ENCODE peak calls at places on chromosomes 7 and 10, in five cellular contexts. N, L, S, T and P are unnamed samples.

GRCh38 chr7:43522406-43523156 is 60.3 kb upstream of the STK17A start:
- DNase-seq in N (no peak), L (peak; percentile 74), S (no peak), T (no peak), P (no peak)

GRCh38 chr10:128084364-128084763 is 41.9 kb downstream of the MKI67 start:
- DNase-seq in N (no peak), L (no peak), S (no peak), T (no peak), P (no peak)

GRCh38 chr7:23662124-23662982 is 17.6 kb upstream of the FAM221A start:
- DNase-seq in N (no peak), L (no peak), S (no peak), T (peak; percentile 78), P (no peak)

GRCh38 chr7:7221602-7222038 is 39.3 kb downstream of the C1GALT1 start:
- DNase-seq in N (no peak), L (peak; percentile 81), S (no peak), T (no peak), P (no peak)

GRCh38 chr7:5797716-5798115 is 16.3 kb upstream of the RNF216 start:
- DNase-seq in N (no peak), L (no peak), S (no peak), T (no peak), P (no peak)

GRCh38 chr7:33043875-33044718 is 18.5 kb downstream of the NT5C3A start:
- DNase-seq in N (no peak), L (no peak), S (no peak), T (no peak), P (no peak)

GRCh38 chr7:133053321-133053891 is 28.5 kb downstream of the CHCHD3 start:
- DNase-seq in N (peak; percentile 19), L (peak; percentile 81), S (no peak), T (no peak), P (no peak)

GRCh38 chr7:64618785-64619456 is 47.0 kb upstream of the ZNF107 start:
- DNase-seq in N (peak; percentile 41), L (peak; percentile 17), S (no peak), T (peak; percentile 80), P (no peak)

GRCh38 chr10:105187243-105187642 is 546.2 kb downstream of the SORCS3 start:
- DNase-seq in N (no peak), L (no peak), S (no peak), T (no peak), P (no peak)

GRCh38 chr7:74452748-74453320 is 872 bp upstream of the GTF2IRD1 start:
- DNase-seq in N (no peak), L (peak; percentile 47), S (peak; percentile 10), T (no peak), P (no peak)

GRCh38 chr10:119198438-119198837 is 8.9 kb upstream of the GRK5 start:
- DNase-seq in N (peak; percentile 38), L (no peak), S (peak; percentile 34), T (peak; percentile 82), P (peak; percentile 49)

GRCh38 chr10:1374501-1374900 is 318.3 kb downstream of the WDR37 start:
- DNase-seq in N (no peak), L (no peak), S (no peak), T (no peak), P (no peak)

GRCh38 chr7:44222776-44223261 is 22.0 kb downstream of the YKT6 start:
- DNase-seq in N (no peak), L (no peak), S (no peak), T (no peak), P (no peak)

GRCh38 chr10:77501152-77501845 is 136.3 kb downstream of the KCNMA1 start:
- DNase-seq in N (no peak), L (peak; percentile 59), S (no peak), T (no peak), P (no peak)

GRCh38 chr10:86085686-86086085 is 280.9 kb downstream of the GRID1 start:
- DNase-seq in N (no peak), L (no peak), S (no peak), T (no peak), P (no peak)

GRCh38 chr10:77592946-77593636 is 44.5 kb downstream of the KCNMA1 start:
- DNase-seq in N (no peak), L (peak; percentile 93), S (no peak), T (no peak), P (no peak)

GRCh38 chr10:86651631-86652331 is 2.6 kb upstream of the OPN4 start:
- DNase-seq in N (no peak), L (no peak), S (no peak), T (no peak), P (no peak)

GRCh38 chr10:91340613-91341362 is 69.4 kb upstream of the HECTD2 start:
- DNase-seq in N (no peak), L (peak; percentile 88), S (no peak), T (no peak), P (no peak)

GRCh38 chr10:86363184-86363832 is 3.3 kb downstream of the GRID1 start:
- DNase-seq in N (no peak), L (peak; percentile 44), S (no peak), T (peak; percentile 81), P (peak; percentile 83)

GRCh38 chr7:78530351-78530750 is 731.8 kb downstream of the PHTF2 start:
- DNase-seq in N (no peak), L (peak; percentile 14), S (no peak), T (no peak), P (no peak)

GRCh38 chr10:69732147-69732825 is 69.4 kb upstream of the COL13A1 start:
- DNase-seq in N (no peak), L (no peak), S (no peak), T (no peak), P (no peak)

GRCh38 chr10:118754132-118754555 is 626 bp downstream of the CACUL1 start:
- DNase-seq in N (peak; percentile 48), L (peak; percentile 66), S (peak; percentile 17), T (peak; percentile 78), P (peak; percentile 58)

GRCh38 chr10:102557569-102557968 is 53.8 kb downstream of the SUFU start:
- DNase-seq in N (no peak), L (no peak), S (no peak), T (no peak), P (no peak)

GRCh38 chr10:102552533-102552932 is 48.8 kb downstream of the SUFU start:
- DNase-seq in N (no peak), L (no peak), S (no peak), T (no peak), P (no peak)

GRCh38 chr10:102554531-102554930 is 50.8 kb downstream of the SUFU start:
- DNase-seq in N (no peak), L (no peak), S (no peak), T (no peak), P (no peak)

GRCh38 chr10:102553771-102554170 is 50.0 kb downstream of the SUFU start:
- DNase-seq in N (no peak), L (no peak), S (no peak), T (no peak), P (no peak)

DNA sequence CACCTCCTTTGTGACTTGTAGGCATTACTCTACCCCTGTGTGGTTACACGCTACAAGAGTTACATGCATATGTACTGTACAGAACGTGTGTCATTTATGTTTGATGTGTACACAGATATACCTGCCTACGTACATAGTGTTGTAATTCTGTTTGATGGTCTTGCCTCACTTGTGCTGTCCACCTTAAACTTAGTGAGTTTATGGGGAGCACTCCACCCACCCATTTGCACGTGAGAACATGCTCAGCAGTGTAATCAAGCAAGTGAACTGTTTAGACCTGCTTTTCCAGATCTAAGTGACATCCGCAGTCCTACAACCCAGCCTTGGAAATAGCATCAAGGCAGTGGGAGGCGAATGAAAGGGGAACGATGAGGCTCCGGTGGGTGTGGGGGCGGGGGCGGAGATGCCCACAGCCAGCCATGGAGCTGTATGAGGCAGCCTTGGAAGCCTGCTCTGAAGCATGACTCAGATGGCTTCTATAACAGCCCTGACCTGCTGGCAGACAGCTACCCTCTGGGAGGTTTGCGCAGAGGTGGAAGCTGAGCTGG is 52.1 kb downstream of the SUFU start:
- DNase-seq in N (no peak), L (peak; percentile 86), S (no peak), T (no peak), P (no peak)
- TF ChIP-seq CTCF in N (no peak), L (no peak), S (no peak), T (no peak), P (no peak)

GRCh38 chr10:120634629-120635028 is 177.6 kb downstream of the PLPP4 start:
- DNase-seq in N (no peak), L (no peak), S (no peak), T (peak; percentile 83), P (no peak)
- TF ChIP-seq CTCF in N (peak; percentile 44), L (no peak), S (no peak), T (peak; percentile 62), P (no peak)

DNA sequence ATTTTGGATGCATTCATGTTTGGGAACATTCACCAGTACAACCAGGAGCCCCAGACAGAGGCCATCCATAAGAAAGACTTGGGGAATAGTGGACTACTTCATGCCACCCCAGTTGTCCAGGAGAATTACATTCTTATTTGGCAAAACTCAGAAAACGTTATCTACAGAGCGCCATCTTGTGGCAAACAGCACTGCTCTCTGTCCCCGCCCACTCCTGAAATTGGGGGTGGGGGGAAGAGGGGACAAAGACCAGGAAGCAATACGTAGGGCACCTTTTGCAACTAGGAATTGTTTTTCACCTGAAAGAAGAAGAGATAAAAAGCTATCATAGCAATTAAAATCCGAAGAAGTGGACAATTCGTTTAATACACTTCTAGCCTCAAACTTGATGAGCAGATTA is 134.6 kb upstream of the MGMT start:
- DNase-seq in N (peak; percentile 3), L (no peak), S (no peak), T (peak; percentile 90), P (no peak)
- TF ChIP-seq CTCF in N (peak; percentile 40), L (no peak), S (peak; percentile 45), T (peak; percentile 94), P (no peak)

DNA sequence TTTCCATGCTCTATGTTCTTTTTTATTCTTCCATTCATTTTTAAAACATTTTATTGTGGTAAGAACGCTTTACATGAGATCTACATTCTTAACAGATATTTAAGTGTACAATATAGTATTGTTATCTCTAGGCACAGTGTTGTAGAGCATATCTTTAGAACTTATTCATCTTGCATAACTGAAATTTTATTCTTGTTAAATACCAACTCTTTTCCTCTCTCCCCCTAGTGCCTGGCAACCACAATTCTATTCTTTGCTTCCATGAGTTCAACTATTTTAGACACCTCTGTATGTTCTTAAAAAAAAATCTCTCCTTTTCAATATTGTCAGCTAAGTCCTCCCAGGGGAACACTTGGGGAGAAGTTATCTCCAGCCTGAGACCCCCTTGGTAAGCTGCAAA is 67.1 kb upstream of the HABP2 start:
- DNase-seq in N (no peak), L (no peak), S (no peak), T (no peak), P (no peak)
- TF ChIP-seq CTCF in N (no peak), L (no peak), S (no peak), T (no peak), P (no peak)